ENCODE peak calls at places on chromosomes 12 and 14, in four cellular contexts. U, F, H and C are unnamed samples.

GRCh38 chr12:107557589-107558100 is 128.0 kb upstream of the PWP1 start:
- DNase-seq in U (no peak), F (no peak), H (no peak), C (no peak)

GRCh38 chr14:54901380-54902142 is 1.1 kb downstream of the GCH1 start:
- DNase-seq in U (no peak), F (no peak), H (no peak), C (no peak)

GRCh38 chr12:90062799-90063198 is 354.2 kb upstream of the ATP2B1 start:
- DNase-seq in U (no peak), F (no peak), H (no peak), C (no peak)

GRCh38 chr12:41293011-41293410 is 104.9 kb downstream of the PDZRN4 start:
- DNase-seq in U (no peak), F (no peak), H (no peak), C (no peak)

GRCh38 chr12:15733136-15733535 is 56.1 kb downstream of the EPS8 start:
- DNase-seq in U (no peak), F (no peak), H (no peak), C (no peak)

GRCh38 chr14:74563621-74564159 is 48.3 kb downstream of the LTBP2 start:
- DNase-seq in U (peak; percentile 13), F (no peak), H (no peak), C (peak; percentile 31)

GRCh38 chr14:20836668-20837338 is 34.2 kb upstream of the RNASE1 start:
- DNase-seq in U (peak; percentile 12), F (no peak), H (no peak), C (peak; percentile 18)

GRCh38 chr14:63922696-63923421 is 70.1 kb downstream of the SYNE2 start:
- DNase-seq in U (no peak), F (no peak), H (no peak), C (peak; percentile 17)

GRCh38 chr12:95634622-95635621 is 83.6 kb upstream of the USP44 start:
- DNase-seq in U (no peak), F (no peak), H (no peak), C (peak; percentile 94)

GRCh38 chr14:35335388-35336092 is 43.4 kb downstream of the PSMA6 start:
- DNase-seq in U (no peak), F (no peak), H (peak; percentile 39), C (no peak)

GRCh38 chr12:102800565-102800964 is 116.5 kb downstream of the PAH start:
- DNase-seq in U (no peak), F (no peak), H (no peak), C (no peak)

GRCh38 chr12:10771132-10771733 is 31.2 kb downstream of the TAS2R7 start:
- DNase-seq in U (peak; percentile 6), F (no peak), H (no peak), C (peak; percentile 51)

GRCh38 chr12:101018540-101018939 is 191.5 kb downstream of the SLC5A8 start:
- DNase-seq in U (no peak), F (no peak), H (no peak), C (peak; percentile 91)

GRCh38 chr12:122835693-122836026 is 403 bp downstream of the HIP1R start:
- DNase-seq in U (peak; percentile 87), F (no peak), H (peak; percentile 51), C (no peak)

DNA sequence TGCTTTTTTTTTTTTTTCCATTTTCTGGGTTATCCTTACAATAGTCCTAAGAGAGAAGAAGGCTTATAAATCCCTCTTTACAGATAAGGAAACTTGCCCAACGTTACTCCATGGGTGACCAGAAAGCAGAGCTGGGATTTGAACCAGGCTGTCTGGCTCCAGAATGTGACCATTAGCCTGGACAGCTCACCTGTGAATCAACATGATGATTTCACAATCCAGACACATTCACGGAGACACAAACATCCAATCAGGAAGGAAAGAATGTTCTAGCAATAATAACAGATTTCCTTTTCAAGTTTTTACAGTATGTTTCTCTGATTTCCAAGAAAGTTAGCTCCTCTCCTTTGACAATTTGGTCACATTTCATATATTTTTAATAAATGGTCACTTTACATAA is 118.3 kb downstream of the GALC start:
- DNase-seq in U (no peak), F (no peak), H (no peak), C (no peak)
- TF ChIP-seq CHD1 in U (no peak), F (no peak), H (no peak), C (no peak)

DNA sequence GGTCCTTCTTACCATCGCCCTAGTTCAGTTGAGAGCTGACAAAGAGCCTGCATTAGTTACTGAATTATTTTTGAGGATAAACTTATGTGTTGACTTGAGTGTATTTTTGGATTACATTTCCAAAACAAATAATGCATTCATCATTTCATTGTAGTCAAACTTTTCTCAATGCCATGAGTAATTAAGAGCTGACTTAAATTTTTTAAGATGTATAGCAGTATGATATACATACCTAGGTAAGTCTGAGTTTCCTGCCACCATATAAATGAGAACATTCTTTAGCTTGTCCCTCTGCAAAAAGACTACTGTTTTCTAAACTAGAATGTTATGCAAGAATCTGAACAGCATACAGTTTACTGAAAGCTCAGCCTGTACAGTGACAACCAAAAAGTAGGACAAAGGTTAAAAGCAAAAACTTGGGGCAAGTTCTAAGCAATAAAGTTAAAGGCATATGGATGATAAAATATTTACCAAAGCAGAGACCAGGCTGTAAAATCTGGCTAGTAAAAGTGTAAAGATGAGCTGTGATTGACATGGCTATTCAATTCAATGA is 82.1 kb upstream of the FERMT2 start:
- DNase-seq in U (no peak), F (no peak), H (no peak), C (peak; percentile 8)
- TF ChIP-seq CHD1 in U (no peak), F (no peak), H (no peak), C (no peak)

DNA sequence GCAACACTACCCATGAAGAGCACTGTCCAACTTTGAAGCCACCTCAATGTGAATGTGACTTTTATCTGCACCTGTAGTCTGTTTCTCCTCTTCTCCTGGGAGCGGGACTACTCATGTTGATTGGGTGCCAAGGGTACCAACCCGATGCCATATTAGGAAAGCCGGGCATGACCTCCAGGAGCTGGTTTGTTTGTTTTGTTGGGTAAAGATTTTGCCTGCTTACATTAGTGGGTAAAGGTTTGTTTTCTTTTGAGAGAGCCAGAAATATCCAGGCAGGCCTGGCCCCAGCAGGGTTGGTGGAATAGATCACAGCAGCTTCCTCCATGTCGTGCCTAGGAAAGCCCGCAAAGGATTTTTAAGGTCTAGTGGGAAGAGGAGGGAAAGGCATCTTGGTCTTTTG is 19.7 kb upstream of the ITPK1 start:
- DNase-seq in U (no peak), F (no peak), H (no peak), C (no peak)
- TF ChIP-seq CHD1 in U (no peak), F (no peak), H (no peak), C (no peak)

GRCh38 chr12:77537648-77538047 is 293.0 kb upstream of the NAV3 start:
- DNase-seq in U (no peak), F (no peak), H (no peak), C (no peak)

GRCh38 chr12:77535734-77536133 is 295.0 kb upstream of the NAV3 start:
- DNase-seq in U (no peak), F (no peak), H (no peak), C (no peak)

DNA sequence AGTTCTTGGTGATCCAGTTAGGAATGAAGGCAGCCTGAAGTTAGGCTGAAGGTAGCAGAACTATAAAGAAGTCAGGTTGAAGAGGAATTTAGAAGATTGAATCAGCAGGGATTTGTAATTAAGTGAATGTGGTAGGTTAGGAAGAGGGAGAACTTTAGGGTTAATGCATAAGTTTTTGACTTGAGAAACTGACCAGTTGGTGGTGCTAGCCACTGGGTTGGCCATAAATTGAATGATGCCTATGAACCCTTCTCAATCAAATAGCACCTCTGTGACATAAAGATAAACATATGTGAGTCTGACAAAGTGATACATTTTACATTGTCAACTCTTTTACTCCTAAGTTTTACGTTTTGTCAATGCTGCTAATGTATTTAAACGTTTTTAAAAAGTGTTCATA is 290.6 kb upstream of the NAV3 start:
- DNase-seq in U (no peak), F (no peak), H (no peak), C (no peak)
- TF ChIP-seq CHD1 in U (no peak), F (no peak), H (no peak), C (no peak)

GRCh38 chr12:51984657-51985056 is 22.1 kb upstream of the TAMALIN start:
- DNase-seq in U (no peak), F (no peak), H (no peak), C (no peak)

GRCh38 chr12:51980809-51981127 is 26.0 kb upstream of the TAMALIN start:
- DNase-seq in U (no peak), F (no peak), H (no peak), C (no peak)

GRCh38 chr12:51977320-51977753 is 25.8 kb downstream of the ACVR1B start:
- DNase-seq in U (no peak), F (no peak), H (no peak), C (no peak)

GRCh38 chr12:51976376-51977160 is 25.1 kb downstream of the ACVR1B start:
- DNase-seq in U (no peak), F (no peak), H (no peak), C (peak; percentile 50)

DNA sequence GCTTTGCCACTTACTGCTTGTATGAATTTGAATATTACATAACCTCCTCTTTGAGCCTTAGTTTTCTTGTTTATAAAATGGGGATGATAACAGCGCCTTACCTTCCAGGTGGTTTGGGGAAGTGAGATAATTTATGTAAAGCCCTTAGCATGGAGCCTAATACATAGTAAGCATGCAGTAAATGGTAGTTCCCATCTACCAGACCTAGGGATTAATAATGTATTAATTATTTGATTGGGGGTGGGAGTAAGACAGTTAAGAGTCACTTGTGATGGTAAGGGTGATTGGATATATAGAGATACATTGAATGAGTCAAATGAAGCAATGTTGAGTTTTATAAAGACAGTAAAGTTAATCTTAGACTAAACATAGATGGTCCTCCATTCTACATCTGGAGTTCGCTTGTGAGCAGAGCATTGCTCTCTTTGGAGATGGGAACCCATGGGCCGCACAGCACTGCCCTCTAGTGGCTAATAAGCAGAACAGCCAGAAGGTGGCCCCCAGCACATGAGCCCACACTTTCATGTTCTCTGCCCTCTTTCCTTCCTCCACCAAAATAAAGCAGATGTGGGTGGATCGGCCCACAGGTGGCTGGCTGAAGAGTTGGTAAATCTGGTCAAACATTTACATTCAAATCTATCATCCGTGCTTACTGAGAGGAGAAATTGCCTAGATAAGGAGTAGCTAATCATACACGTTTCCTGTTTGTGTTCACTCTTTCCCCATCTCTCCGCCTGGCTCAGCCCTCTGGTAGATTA is 26.5 kb upstream of the TAMALIN start:
- DNase-seq in U (peak; percentile 88), F (no peak), H (peak; percentile 66), C (peak; percentile 63)
- TF ChIP-seq CHD1 in U (no peak), F (no peak), H (no peak), C (no peak)

DNA sequence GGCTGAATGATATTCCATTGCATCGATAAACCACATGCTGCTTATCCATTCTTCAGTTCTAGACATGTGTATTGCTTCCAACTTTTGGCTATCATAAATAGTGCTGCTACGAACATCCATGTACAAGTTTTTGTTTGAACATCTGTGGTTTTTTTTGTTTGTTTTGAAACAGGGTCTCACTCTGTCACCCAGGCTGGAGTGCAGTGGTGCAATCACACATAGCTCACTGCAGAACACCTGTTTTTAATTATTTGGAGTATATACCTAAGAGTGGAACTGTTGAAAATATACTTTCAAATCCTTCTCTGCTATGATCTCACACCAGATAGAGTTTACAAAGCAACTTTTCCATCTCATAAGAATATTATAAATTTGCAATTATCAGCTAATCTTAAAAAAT is 124.2 kb downstream of the TTC7B start:
- DNase-seq in U (no peak), F (no peak), H (no peak), C (peak; percentile 67)
- TF ChIP-seq CHD1 in U (no peak), F (no peak), H (no peak), C (no peak)

GRCh38 chr12:57842342-57843294 is 3.9 kb downstream of the CTDSP2 start:
- DNase-seq in U (no peak), F (no peak), H (no peak), C (peak; percentile 29)
- TF ChIP-seq CHD1 in U (no peak), F (no peak), H (no peak), C (no peak)

GRCh38 chr14:95331708-95332408 is 12.2 kb upstream of the CLMN start:
- DNase-seq in U (no peak), F (no peak), H (no peak), C (no peak)
- TF ChIP-seq CHD1 in U (no peak), F (no peak), H (no peak), C (no peak)